ENCODE peak calls at places on chromosomes 3 and 15, in four cellular contexts. D is AG10803; T is activated CD8-positive, alpha-beta memory T cell treated with anti-CD3 and anti-CD28 coated beads for 4 hours; K is amniotic stem cell. F is an unnamed sample.

GRCh38 chr3:28940530-28940929 is 340.3 kb upstream of the RBMS3 start:
- DNase-seq in D (peak; percentile 95), T (no peak), K (peak; percentile 40), F (peak; percentile 41)

GRCh38 chr3:126342991-126343661 is 14.1 kb downstream of the KLF15 start:
- DNase-seq in D (peak; percentile 28), T (no peak), K (no peak), F (peak; percentile 44)

GRCh38 chr15:90227816-90228772 is 5.6 kb downstream of the CIB1 start:
- DNase-seq in D (no peak), T (no peak), K (no peak), F (no peak)

GRCh38 chr3:10845839-10846656 is 30.0 kb downstream of the SLC6A11 start:
- DNase-seq in D (no peak), T (no peak), K (no peak), F (no peak)

GRCh38 chr15:74376226-74376625 is 8.8 kb upstream of the CYP11A1 start:
- DNase-seq in D (no peak), T (no peak), K (no peak), F (no peak)

GRCh38 chr15:31477301-31477700 is 150.7 kb downstream of the KLF13 start:
- DNase-seq in D (no peak), T (no peak), K (no peak), F (no peak)

GRCh38 chr15:38354321-38354929 is 99.5 kb upstream of the FAM98B start:
- DNase-seq in D (peak; percentile 67), T (peak; percentile 19), K (peak; percentile 25), F (peak; percentile 21)

GRCh38 chr3:58072046-58072445 is 63.8 kb downstream of the FLNB start:
- DNase-seq in D (peak; percentile 53), T (no peak), K (no peak), F (no peak)

GRCh38 chr15:81029416-81030367 is 29.0 kb downstream of the TLNRD1 start:
- DNase-seq in D (peak; percentile 31), T (no peak), K (no peak), F (no peak)

GRCh38 chr3:178968996-178969700 is 102.5 kb downstream of the ZMAT3 start:
- DNase-seq in D (no peak), T (no peak), K (no peak), F (no peak)

GRCh38 chr15:33067456-33067855 is 127.1 kb downstream of the FMN1 start:
- DNase-seq in D (peak; percentile 78), T (no peak), K (peak; percentile 49), F (no peak)

GRCh38 chr3:2713923-2714322 is 396.3 kb downstream of the IL5RA start:
- DNase-seq in D (no peak), T (no peak), K (no peak), F (no peak)

GRCh38 chr15:94119923-94120775 is 111.2 kb upstream of the MCTP2 start:
- DNase-seq in D (peak; percentile 86), T (peak; percentile 8), K (peak; percentile 52), F (peak; percentile 91)

GRCh38 chr3:120678331-120678845 is 3.7 kb downstream of the HGD start:
- DNase-seq in D (peak; percentile 72), T (no peak), K (peak; percentile 27), F (peak; percentile 69)

GRCh38 chr3:58647661-58648141 is 18.9 kb downstream of the FAM3D start:
- DNase-seq in D (no peak), T (no peak), K (no peak), F (no peak)

GRCh38 chr3:197953881-197954280 is 3.9 kb downstream of the RPL35A start:
- DNase-seq in D (peak; percentile 42), T (no peak), K (no peak), F (no peak)

GRCh38 chr15:57637836-57638235 is 46.1 kb downstream of the MYZAP start:
- DNase-seq in D (no peak), T (no peak), K (no peak), F (no peak)

GRCh38 chr15:53759333-53759975 is at the start of gene WDR72:
- DNase-seq in D (no peak), T (no peak), K (no peak), F (no peak)

GRCh38 chr3:191500892-191501291 is 39.9 kb downstream of the PYDC2 start:
- DNase-seq in D (no peak), T (no peak), K (no peak), F (no peak)

GRCh38 chr15:55282284-55282833 is 7.3 kb downstream of the RAB27A start:
- DNase-seq in D (peak; percentile 79), T (no peak), K (peak; percentile 9), F (no peak)

GRCh38 chr15:81939604-81940440 is 106.0 kb downstream of the MEX3B start:
- DNase-seq in D (peak; percentile 16), T (no peak), K (no peak), F (peak; percentile 16)

GRCh38 chr15:40545457-40545856 is 19.4 kb downstream of the CCDC32 start:
- DNase-seq in D (no peak), T (no peak), K (no peak), F (no peak)

GRCh38 chr15:67110400-67110799 is 45.0 kb downstream of the SMAD3 start:
- DNase-seq in D (no peak), T (no peak), K (no peak), F (no peak)

GRCh38 chr3:183878071-183878470 is 6.6 kb downstream of the PARL start:
- DNase-seq in D (no peak), T (no peak), K (no peak), F (no peak)

GRCh38 chr15:74893627-74894026 is 3.8 kb downstream of the MPI start:
- DNase-seq in D (no peak), T (no peak), K (no peak), F (no peak)

GRCh38 chr15:39629376-39629775 is 48.5 kb downstream of the THBS1 start:
- DNase-seq in D (no peak), T (peak; percentile 67), K (no peak), F (no peak)

GRCh38 chr15:88621789-88622604 is 857 bp downstream of the AEN start:
- DNase-seq in D (peak; percentile 55), T (no peak), K (no peak), F (no peak)

GRCh38 chr3:190738756-190739155 is 123.7 kb downstream of the GMNC start:
- DNase-seq in D (no peak), T (no peak), K (no peak), F (no peak)

GRCh38 chr15:51190424-51191068 is 95.8 kb upstream of the TNFAIP8L3 start:
- DNase-seq in D (no peak), T (no peak), K (no peak), F (no peak)

GRCh38 chr3:160754371-160754854 is 1.6 kb upstream of the PPM1L start:
- DNase-seq in D (peak; percentile 36), T (no peak), K (peak; percentile 4), F (peak; percentile 18)

GRCh38 chr3:54660599-54661210 is 267.2 kb downstream of the LRTM1 start:
- DNase-seq in D (peak; percentile 33), T (no peak), K (no peak), F (no peak)

GRCh38 chr15:27851811-27852210 is 247.3 kb downstream of the OCA2 start:
- DNase-seq in D (no peak), T (no peak), K (no peak), F (no peak)

GRCh38 chr3:110667216-110667615 is 404.4 kb upstream of the NECTIN3 start:
- DNase-seq in D (no peak), T (no peak), K (no peak), F (no peak)

F was measured in COLO829.